ENCODE peak calls at places on chromosomes 13 and 19, in five cellular contexts. One of them, this sample, is unnamed.

GRCh38 chr19:16435238-16435911 is 36.4 kb downstream of the EPS15L1 start:
- DNase-seq in MCF 10A: peak
- DNase-seq in breast epithelium: no peak
- DNase-seq in WTC11: no peak
- DNase-seq in NCI-H2081 treated with DMSO at 0.1 percent for 48 hours: no peak
- DNase-seq in this sample: no peak

GRCh38 chr13:80217614-80218456 is 123.1 kb downstream of the SPRY2 start:
- DNase-seq in MCF 10A: no peak
- DNase-seq in breast epithelium: no peak
- DNase-seq in WTC11: peak
- DNase-seq in NCI-H2081 treated with DMSO at 0.1 percent for 48 hours: no peak
- DNase-seq in this sample: no peak

GRCh38 chr13:114128624-114129522 is 3.5 kb downstream of the RASA3 start:
- DNase-seq in MCF 10A: no peak
- DNase-seq in breast epithelium: no peak
- DNase-seq in WTC11: no peak
- DNase-seq in NCI-H2081 treated with DMSO at 0.1 percent for 48 hours: no peak
- DNase-seq in this sample: peak

GRCh38 chr19:35959040-35959967 is 23.1 kb downstream of the LRFN3 start:
- DNase-seq in MCF 10A: no peak
- DNase-seq in breast epithelium: no peak
- DNase-seq in WTC11: peak
- DNase-seq in NCI-H2081 treated with DMSO at 0.1 percent for 48 hours: no peak
- DNase-seq in this sample: no peak

GRCh38 chr13:108859202-108860012 is 230.0 kb downstream of the MYO16 start:
- DNase-seq in MCF 10A: no peak
- DNase-seq in breast epithelium: no peak
- DNase-seq in WTC11: no peak
- DNase-seq in NCI-H2081 treated with DMSO at 0.1 percent for 48 hours: no peak
- DNase-seq in this sample: no peak

GRCh38 chr19:17963936-17964691 is 2.8 kb upstream of the KCNN1 start:
- DNase-seq in MCF 10A: no peak
- DNase-seq in breast epithelium: no peak
- DNase-seq in WTC11: no peak
- DNase-seq in NCI-H2081 treated with DMSO at 0.1 percent for 48 hours: no peak
- DNase-seq in this sample: no peak

GRCh38 chr19:23261496-23262020 is 11.4 kb upstream of the ZNF724 start:
- DNase-seq in MCF 10A: no peak
- DNase-seq in breast epithelium: no peak
- DNase-seq in WTC11: no peak
- DNase-seq in NCI-H2081 treated with DMSO at 0.1 percent for 48 hours: no peak
- DNase-seq in this sample: no peak

GRCh38 chr19:45097776-45098520 is 5.0 kb downstream of the PPP1R37 start:
- DNase-seq in MCF 10A: peak
- DNase-seq in breast epithelium: peak
- DNase-seq in WTC11: no peak
- DNase-seq in NCI-H2081 treated with DMSO at 0.1 percent for 48 hours: no peak
- DNase-seq in this sample: no peak

GRCh38 chr13:113802761-113803160 is 43.7 kb downstream of the TMEM255B start:
- DNase-seq in MCF 10A: no peak
- DNase-seq in breast epithelium: no peak
- DNase-seq in WTC11: peak
- DNase-seq in NCI-H2081 treated with DMSO at 0.1 percent for 48 hours: no peak
- DNase-seq in this sample: peak

GRCh38 chr19:13796301-13797057 is 1.2 kb downstream of the ZSWIM4 start:
- DNase-seq in MCF 10A: peak
- DNase-seq in breast epithelium: peak
- DNase-seq in WTC11: peak
- DNase-seq in NCI-H2081 treated with DMSO at 0.1 percent for 48 hours: no peak
- DNase-seq in this sample: peak